ENCODE peak calls at places on chromosomes 4 and X, in five cellular contexts. W, N, A, C and H are unnamed samples.

GRCh38 chr4:6352031-6352763 is 82.5 kb downstream of the WFS1 start:
- DNase-seq in W (peak), N (no peak), A (no peak), C (no peak), H (no peak)

GRCh38 chr4:48854982-48855381 is 24.1 kb downstream of the OCIAD1 start:
- DNase-seq in W (no peak), N (no peak), A (peak), C (no peak), H (no peak)

GRCh38 chr4:6472008-6472386 is 417 bp downstream of the PPP2R2C start:
- DNase-seq in W (no peak), N (no peak), A (no peak), C (no peak), H (no peak)

GRCh38 chr4:37601527-37601926 is 84.6 kb downstream of the RELL1 start:
- DNase-seq in W (peak), N (peak), A (peak), C (no peak), H (peak)

GRCh38 chr4:24781999-24782745 is 13.2 kb upstream of the SOD3 start:
- DNase-seq in W (no peak), N (no peak), A (peak), C (no peak), H (no peak)

GRCh38 chr4:173415885-173416658 is 17.2 kb upstream of the SCRG1 start:
- DNase-seq in W (peak), N (no peak), A (no peak), C (peak), H (no peak)

GRCh38 chr4:158171456-158171790 is 1.4 kb downstream of the GASK1B start:
- DNase-seq in W (no peak), N (no peak), A (no peak), C (no peak), H (no peak)

GRCh38 chr4:54215379-54216072 is 13.6 kb upstream of the PDGFRA start:
- DNase-seq in W (no peak), N (peak), A (no peak), C (no peak), H (no peak)

GRCh38 chr4:183618681-183619080 is 40.3 kb downstream of the RWDD4 start:
- DNase-seq in W (no peak), N (peak), A (peak), C (no peak), H (no peak)

GRCh38 chrX:74351760-74352159 is 47.8 kb downstream of the ZCCHC13 start:
- DNase-seq in W (no peak), N (peak), A (no peak), C (no peak), H (no peak)

GRCh38 chr4:80471701-80472100 is 136.2 kb downstream of the CFAP299 start:
- DNase-seq in W (peak), N (peak), A (peak), C (no peak), H (no peak)

GRCh38 chrX:52416816-52417215 is 48.0 kb downstream of the XAGE2 start:
- DNase-seq in W (no peak), N (no peak), A (no peak), C (no peak), H (no peak)

GRCh38 chr4:29390921-29391320 is 1329.2 kb upstream of the PCDH7 start:
- DNase-seq in W (no peak), N (no peak), A (no peak), C (no peak), H (no peak)

GRCh38 chr4:39542633-39543393 is 15.6 kb upstream of the UGDH start:
- DNase-seq in W (no peak), N (no peak), A (no peak), C (no peak), H (no peak)

GRCh38 chr4:113961322-113961698 is 18.1 kb downstream of the ARSJ start:
- DNase-seq in W (no peak), N (peak), A (peak), C (no peak), H (no peak)

GRCh38 chr4:69156913-69157312 is 57.6 kb downstream of the UGT2B11 start:
- DNase-seq in W (no peak), N (peak), A (no peak), C (no peak), H (no peak)

GRCh38 chrX:19382500-19383145 is 38.9 kb downstream of the PDHA1 start:
- DNase-seq in W (peak), N (peak), A (peak), C (no peak), H (no peak)

GRCh38 chrX:16578218-16578617 is 71.7 kb upstream of the S100G start:
- DNase-seq in W (no peak), N (peak), A (peak), C (no peak), H (no peak)

GRCh38 chrX:110442631-110443030 is 84.0 kb downstream of the RTL9 start:
- DNase-seq in W (no peak), N (peak), A (peak), C (no peak), H (no peak)

GRCh38 chr4:76704133-76704881 is 193.6 kb downstream of the SOWAHB start:
- DNase-seq in W (peak), N (peak), A (peak), C (no peak), H (peak)

GRCh38 chr4:7430965-7431695 is 3.6 kb downstream of the PSAPL1 start:
- DNase-seq in W (peak), N (no peak), A (no peak), C (no peak), H (no peak)

GRCh38 chr4:22514001-22514400 is 1.9 kb downstream of the ADGRA3 start:
- DNase-seq in W (no peak), N (peak), A (peak), C (no peak), H (no peak)

GRCh38 chr4:142846105-142846728 is at the start of gene INPP4B:
- DNase-seq in W (peak), N (peak), A (peak), C (peak), H (no peak)

DNA sequence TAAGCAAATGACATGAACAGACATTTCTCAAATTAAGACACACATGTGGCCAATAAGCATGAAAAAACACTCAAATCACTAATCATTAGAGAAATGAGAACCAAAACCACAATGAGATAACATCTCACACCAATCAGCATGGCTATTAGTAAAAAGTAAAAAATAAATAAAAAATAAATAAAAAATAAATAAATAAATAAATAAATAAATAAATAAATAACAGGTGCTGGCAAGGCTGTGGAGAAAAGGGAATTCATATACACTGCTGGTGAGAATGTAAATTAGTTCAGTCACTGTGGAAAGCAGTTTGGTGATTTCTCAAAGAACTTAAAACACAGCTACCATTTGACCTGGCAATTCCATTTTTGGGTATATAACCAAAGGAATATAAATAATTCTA is 167.1 kb upstream of the CNKSR2 start:
- DNase-seq in W (no peak), N (no peak), A (no peak), C (no peak), H (no peak)
- H3K27ac ChIP-seq in W (no peak), N (no peak), A (no peak), C (no peak), H (no peak)

GRCh38 chr4:122584517-122584916 is 36.3 kb downstream of the IL21 start:
- DNase-seq in W (no peak), N (peak), A (peak), C (no peak), H (peak)
- H3K27ac ChIP-seq in W (no peak), N (peak), A (no peak), C (no peak), H (peak)

GRCh38 chr4:89305028-89305427 is 2.6 kb downstream of the GPRIN3 start:
- DNase-seq in W (no peak), N (no peak), A (no peak), C (no peak), H (no peak)

GRCh38 chr4:89307446-89308160 is at the start of gene GPRIN3:
- DNase-seq in W (peak), N (peak), A (peak), C (peak), H (no peak)

GRCh38 chr4:89306486-89307184 is 965 bp downstream of the GPRIN3 start:
- DNase-seq in W (no peak), N (no peak), A (no peak), C (no peak), H (no peak)

GRCh38 chr4:89307185-89307445 is 485 bp downstream of the GPRIN3 start:
- DNase-seq in W (no peak), N (no peak), A (no peak), C (no peak), H (no peak)

GRCh38 chr4:89305712-89306437 is 1.7 kb downstream of the GPRIN3 start:
- DNase-seq in W (no peak), N (peak), A (peak), C (no peak), H (no peak)
- H3K27ac ChIP-seq in W (peak), N (no peak), A (no peak), C (no peak), H (no peak)

GRCh38 chr4:88812420-88812819 is 114.8 kb upstream of the NAP1L5 start:
- DNase-seq in W (no peak), N (no peak), A (no peak), C (no peak), H (no peak)
- H3K27ac ChIP-seq in W (no peak), N (no peak), A (no peak), C (no peak), H (no peak)

DNA sequence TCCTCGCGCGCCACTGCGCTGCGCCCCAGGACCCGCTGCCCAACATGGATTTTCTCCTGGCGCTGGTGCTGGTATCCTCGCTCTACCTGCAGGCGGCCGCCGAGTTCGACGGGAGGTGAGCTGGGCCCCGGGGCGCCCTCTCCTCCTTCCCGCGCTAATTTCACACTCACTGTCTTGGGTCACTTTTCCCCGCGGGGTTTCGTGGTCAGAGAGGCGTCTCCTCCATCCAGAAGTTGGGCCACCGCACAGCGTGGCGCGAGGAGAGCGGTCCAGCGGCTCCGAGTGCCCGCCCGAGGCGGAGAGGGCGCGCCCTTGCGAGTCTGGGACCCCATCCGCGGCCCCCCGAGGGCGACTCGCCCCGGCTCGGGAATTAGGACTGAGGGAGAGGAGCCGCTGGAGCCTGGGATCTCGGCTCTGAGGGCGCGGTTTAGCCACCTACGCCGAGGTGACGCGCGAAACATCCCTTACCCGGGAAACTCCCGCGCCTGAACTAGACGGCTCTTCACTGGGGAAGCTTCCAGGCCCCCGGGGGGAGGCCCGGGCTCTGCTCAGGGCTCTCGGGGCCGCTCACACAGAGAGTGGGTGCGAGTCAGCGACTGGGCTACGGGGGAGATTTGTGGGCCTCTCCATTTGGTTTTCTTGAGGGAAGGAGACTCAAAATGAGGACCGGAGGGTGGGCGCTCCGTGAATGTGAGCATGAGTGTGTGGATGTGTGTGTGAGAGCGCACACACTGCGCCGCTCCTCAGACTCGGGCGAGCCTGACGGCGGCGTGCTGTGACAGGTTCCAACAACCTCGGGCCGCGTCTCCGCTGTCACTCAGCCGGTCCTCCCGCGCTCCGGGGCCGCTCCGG is 564 bp downstream of the NPNT start:
- DNase-seq in W (peak), N (peak), A (no peak), C (peak), H (no peak)
- H3K27ac ChIP-seq in W (no peak), N (no peak), A (no peak), C (peak), H (no peak)